ENCODE peak calls at places on chromosomes 3 and 15, in four cellular contexts. One of them, this sample, is unnamed.

GRCh38 chr3:187098925-187099512 is 40.3 kb downstream of the RPL39L start:
- DNase-seq in cardiac fibroblast: no peak
- DNase-seq in nephron progenitor cell: no peak
- DNase-seq in stimulated activated CD8-positive, alpha-beta memory T cell treated with anti-CD3 and anti-CD28 coated beads, Interleukin-15, amount 100 ng/mL, for 1 hour: no peak
- DNase-seq in this sample: no peak

GRCh38 chr3:170499562-170500156 is 81.0 kb downstream of the CLDN11 start:
- DNase-seq in cardiac fibroblast: peak; percentile 75
- DNase-seq in nephron progenitor cell: no peak
- DNase-seq in stimulated activated CD8-positive, alpha-beta memory T cell treated with anti-CD3 and anti-CD28 coated beads, Interleukin-15, amount 100 ng/mL, for 1 hour: no peak
- DNase-seq in this sample: peak; percentile 82

GRCh38 chr15:45187894-45188830 is at the start of gene SHF:
- DNase-seq in cardiac fibroblast: peak; percentile 9
- DNase-seq in nephron progenitor cell: peak; percentile 80
- DNase-seq in stimulated activated CD8-positive, alpha-beta memory T cell treated with anti-CD3 and anti-CD28 coated beads, Interleukin-15, amount 100 ng/mL, for 1 hour: peak; percentile 27
- DNase-seq in this sample: peak; percentile 87

GRCh38 chr3:98893740-98894139 is 7.8 kb downstream of the DCBLD2 start:
- DNase-seq in cardiac fibroblast: peak; percentile 34
- DNase-seq in nephron progenitor cell: no peak
- DNase-seq in stimulated activated CD8-positive, alpha-beta memory T cell treated with anti-CD3 and anti-CD28 coated beads, Interleukin-15, amount 100 ng/mL, for 1 hour: no peak
- DNase-seq in this sample: no peak

GRCh38 chr3:194283218-194284006 is 67.7 kb downstream of the CPN2 start:
- DNase-seq in cardiac fibroblast: no peak
- DNase-seq in nephron progenitor cell: no peak
- DNase-seq in stimulated activated CD8-positive, alpha-beta memory T cell treated with anti-CD3 and anti-CD28 coated beads, Interleukin-15, amount 100 ng/mL, for 1 hour: no peak
- DNase-seq in this sample: peak; percentile 3

GRCh38 chr15:55031732-55032131 is 165.0 kb downstream of the RSL24D1 start:
- DNase-seq in cardiac fibroblast: no peak
- DNase-seq in nephron progenitor cell: no peak
- DNase-seq in stimulated activated CD8-positive, alpha-beta memory T cell treated with anti-CD3 and anti-CD28 coated beads, Interleukin-15, amount 100 ng/mL, for 1 hour: no peak
- DNase-seq in this sample: no peak

GRCh38 chr15:96358006-96358794 is 27.7 kb downstream of the NR2F2 start:
- DNase-seq in cardiac fibroblast: peak; percentile 44
- DNase-seq in nephron progenitor cell: no peak
- DNase-seq in stimulated activated CD8-positive, alpha-beta memory T cell treated with anti-CD3 and anti-CD28 coated beads, Interleukin-15, amount 100 ng/mL, for 1 hour: no peak
- DNase-seq in this sample: no peak

GRCh38 chr3:132730891-132731580 is 8.8 kb upstream of the NPHP3 start:
- DNase-seq in cardiac fibroblast: peak; percentile 73
- DNase-seq in nephron progenitor cell: no peak
- DNase-seq in stimulated activated CD8-positive, alpha-beta memory T cell treated with anti-CD3 and anti-CD28 coated beads, Interleukin-15, amount 100 ng/mL, for 1 hour: no peak
- DNase-seq in this sample: no peak

GRCh38 chr3:136334209-136334608 is 84.1 kb downstream of the PCCB start:
- DNase-seq in cardiac fibroblast: no peak
- DNase-seq in nephron progenitor cell: no peak
- DNase-seq in stimulated activated CD8-positive, alpha-beta memory T cell treated with anti-CD3 and anti-CD28 coated beads, Interleukin-15, amount 100 ng/mL, for 1 hour: no peak
- DNase-seq in this sample: no peak

GRCh38 chr15:70584838-70585706 is 178.3 kb downstream of the UACA start:
- DNase-seq in cardiac fibroblast: no peak
- DNase-seq in nephron progenitor cell: peak; percentile 85
- DNase-seq in stimulated activated CD8-positive, alpha-beta memory T cell treated with anti-CD3 and anti-CD28 coated beads, Interleukin-15, amount 100 ng/mL, for 1 hour: peak; percentile 12
- DNase-seq in this sample: no peak

GRCh38 chr3:482479-482878 is 285.9 kb downstream of the CHL1 start:
- DNase-seq in cardiac fibroblast: no peak
- DNase-seq in nephron progenitor cell: peak; percentile 15
- DNase-seq in stimulated activated CD8-positive, alpha-beta memory T cell treated with anti-CD3 and anti-CD28 coated beads, Interleukin-15, amount 100 ng/mL, for 1 hour: no peak
- DNase-seq in this sample: no peak

GRCh38 chr15:49458145-49458544 is 35.1 kb downstream of the FGF7 start:
- DNase-seq in cardiac fibroblast: peak; percentile 48
- DNase-seq in nephron progenitor cell: no peak
- DNase-seq in stimulated activated CD8-positive, alpha-beta memory T cell treated with anti-CD3 and anti-CD28 coated beads, Interleukin-15, amount 100 ng/mL, for 1 hour: no peak
- DNase-seq in this sample: no peak

GRCh38 chr3:121414924-121415323 is 130.9 kb downstream of the POLQ start:
- DNase-seq in cardiac fibroblast: peak; percentile 9
- DNase-seq in nephron progenitor cell: no peak
- DNase-seq in stimulated activated CD8-positive, alpha-beta memory T cell treated with anti-CD3 and anti-CD28 coated beads, Interleukin-15, amount 100 ng/mL, for 1 hour: no peak
- DNase-seq in this sample: no peak

GRCh38 chr3:134681527-134681910 is 30.7 kb upstream of the KY start:
- DNase-seq in cardiac fibroblast: no peak
- DNase-seq in nephron progenitor cell: no peak
- DNase-seq in stimulated activated CD8-positive, alpha-beta memory T cell treated with anti-CD3 and anti-CD28 coated beads, Interleukin-15, amount 100 ng/mL, for 1 hour: no peak
- DNase-seq in this sample: no peak

GRCh38 chr15:67115567-67115966 is 50.2 kb downstream of the SMAD3 start:
- DNase-seq in cardiac fibroblast: no peak
- DNase-seq in nephron progenitor cell: no peak
- DNase-seq in stimulated activated CD8-positive, alpha-beta memory T cell treated with anti-CD3 and anti-CD28 coated beads, Interleukin-15, amount 100 ng/mL, for 1 hour: no peak
- DNase-seq in this sample: no peak

GRCh38 chr3:72473156-72473555 is 375.1 kb downstream of the SHQ1 start:
- DNase-seq in cardiac fibroblast: no peak
- DNase-seq in nephron progenitor cell: no peak
- DNase-seq in stimulated activated CD8-positive, alpha-beta memory T cell treated with anti-CD3 and anti-CD28 coated beads, Interleukin-15, amount 100 ng/mL, for 1 hour: no peak
- DNase-seq in this sample: no peak

GRCh38 chr3:45958333-45958791 is 15.1 kb downstream of the CXCR6 start:
- DNase-seq in cardiac fibroblast: peak; percentile 18
- DNase-seq in nephron progenitor cell: no peak
- DNase-seq in stimulated activated CD8-positive, alpha-beta memory T cell treated with anti-CD3 and anti-CD28 coated beads, Interleukin-15, amount 100 ng/mL, for 1 hour: no peak
- DNase-seq in this sample: no peak

GRCh38 chr3:47979070-47979469 is 37.1 kb downstream of the MAP4 start:
- DNase-seq in cardiac fibroblast: no peak
- DNase-seq in nephron progenitor cell: no peak
- DNase-seq in stimulated activated CD8-positive, alpha-beta memory T cell treated with anti-CD3 and anti-CD28 coated beads, Interleukin-15, amount 100 ng/mL, for 1 hour: no peak
- DNase-seq in this sample: no peak

GRCh38 chr3:167821248-167821805 is 85.8 kb downstream of the SERPINI1 start:
- DNase-seq in cardiac fibroblast: no peak
- DNase-seq in nephron progenitor cell: no peak
- DNase-seq in stimulated activated CD8-positive, alpha-beta memory T cell treated with anti-CD3 and anti-CD28 coated beads, Interleukin-15, amount 100 ng/mL, for 1 hour: no peak
- DNase-seq in this sample: no peak

GRCh38 chr15:67397139-67397538 is 123.8 kb upstream of the C15orf61 start:
- DNase-seq in cardiac fibroblast: no peak
- DNase-seq in nephron progenitor cell: no peak
- DNase-seq in stimulated activated CD8-positive, alpha-beta memory T cell treated with anti-CD3 and anti-CD28 coated beads, Interleukin-15, amount 100 ng/mL, for 1 hour: no peak
- DNase-seq in this sample: no peak

GRCh38 chr3:126728680-126729079 is 24.6 kb downstream of the CHCHD6 start:
- DNase-seq in cardiac fibroblast: no peak
- DNase-seq in nephron progenitor cell: no peak
- DNase-seq in stimulated activated CD8-positive, alpha-beta memory T cell treated with anti-CD3 and anti-CD28 coated beads, Interleukin-15, amount 100 ng/mL, for 1 hour: no peak
- DNase-seq in this sample: no peak

GRCh38 chr3:144031938-144032337 is 60.3 kb downstream of the DIPK2A start:
- DNase-seq in cardiac fibroblast: peak; percentile 5
- DNase-seq in nephron progenitor cell: no peak
- DNase-seq in stimulated activated CD8-positive, alpha-beta memory T cell treated with anti-CD3 and anti-CD28 coated beads, Interleukin-15, amount 100 ng/mL, for 1 hour: no peak
- DNase-seq in this sample: peak; percentile 63

GRCh38 chr3:186614597-186615483 is 2.0 kb downstream of the AHSG start:
- DNase-seq in cardiac fibroblast: peak; percentile 78
- DNase-seq in nephron progenitor cell: peak; percentile 82
- DNase-seq in stimulated activated CD8-positive, alpha-beta memory T cell treated with anti-CD3 and anti-CD28 coated beads, Interleukin-15, amount 100 ng/mL, for 1 hour: peak; percentile 66
- DNase-seq in this sample: peak; percentile 40

GRCh38 chr3:73727117-73727802 is 102.5 kb upstream of the PDZRN3 start:
- DNase-seq in cardiac fibroblast: peak; percentile 71
- DNase-seq in nephron progenitor cell: peak; percentile 8
- DNase-seq in stimulated activated CD8-positive, alpha-beta memory T cell treated with anti-CD3 and anti-CD28 coated beads, Interleukin-15, amount 100 ng/mL, for 1 hour: no peak
- DNase-seq in this sample: no peak

GRCh38 chr3:30720586-30721313 is 114.3 kb downstream of the TGFBR2 start:
- DNase-seq in cardiac fibroblast: peak; percentile 70
- DNase-seq in nephron progenitor cell: no peak
- DNase-seq in stimulated activated CD8-positive, alpha-beta memory T cell treated with anti-CD3 and anti-CD28 coated beads, Interleukin-15, amount 100 ng/mL, for 1 hour: no peak
- DNase-seq in this sample: no peak

GRCh38 chr3:124829819-124830554 is 57.2 kb downstream of the ITGB5 start:
- DNase-seq in cardiac fibroblast: no peak
- DNase-seq in nephron progenitor cell: no peak
- DNase-seq in stimulated activated CD8-positive, alpha-beta memory T cell treated with anti-CD3 and anti-CD28 coated beads, Interleukin-15, amount 100 ng/mL, for 1 hour: no peak
- DNase-seq in this sample: no peak